ENCODE peak calls at places on chromosome 3, in four cellular contexts. E, N, B and R are unnamed samples.

GRCh38 chr3:12556243-12556722 is 604 bp upstream of the MKRN2 start:
- DNase-seq in E (no peak), N (no peak), B (no peak), R (no peak)

GRCh38 chr3:176147251-176147650 is 1050.0 kb downstream of the TBL1XR1 start:
- DNase-seq in E (no peak), N (no peak), B (no peak), R (no peak)

GRCh38 chr3:190701096-190701532 is 161.4 kb downstream of the GMNC start:
- DNase-seq in E (no peak), N (peak), B (no peak), R (no peak)

GRCh38 chr3:126152931-126153694 is 27.3 kb downstream of the ALDH1L1 start:
- DNase-seq in E (no peak), N (no peak), B (no peak), R (no peak)

GRCh38 chr3:174229916-174230315 is 629.2 kb upstream of the NAALADL2 start:
- DNase-seq in E (no peak), N (no peak), B (no peak), R (no peak)

GRCh38 chr3:56702487-56703315 is 19.6 kb upstream of the TASOR start:
- DNase-seq in E (no peak), N (no peak), B (peak), R (no peak)

GRCh38 chr3:194808709-194809108 is 123.0 kb downstream of the FAM43A start:
- DNase-seq in E (no peak), N (no peak), B (no peak), R (no peak)

GRCh38 chr3:164459526-164460151 is 618.7 kb downstream of the SI start:
- DNase-seq in E (no peak), N (no peak), B (no peak), R (no peak)

GRCh38 chr3:168249539-168250414 is 154.1 kb upstream of the GOLIM4 start:
- DNase-seq in E (no peak), N (no peak), B (peak), R (peak)

GRCh38 chr3:189962466-189962865 is 158.2 kb downstream of the P3H2 start:
- DNase-seq in E (no peak), N (no peak), B (no peak), R (no peak)

GRCh38 chr3:20235796-20236195 is 49.8 kb upstream of the SGO1 start:
- DNase-seq in E (peak), N (no peak), B (no peak), R (no peak)

GRCh38 chr3:43867673-43868072 is 176.9 kb downstream of the ABHD5 start:
- DNase-seq in E (no peak), N (no peak), B (no peak), R (no peak)

GRCh38 chr3:195187609-195188529 is 83.1 kb downstream of the XXYLT1 start:
- DNase-seq in E (no peak), N (no peak), B (no peak), R (no peak)

GRCh38 chr3:23676093-23676492 is 129.7 kb upstream of the UBE2E1 start:
- DNase-seq in E (no peak), N (no peak), B (no peak), R (no peak)

GRCh38 chr3:183906234-183906921 is 21.7 kb upstream of the PARL start:
- DNase-seq in E (no peak), N (no peak), B (no peak), R (no peak)

GRCh38 chr3:30943206-30943605 is 48.7 kb upstream of the GADL1 start:
- DNase-seq in E (no peak), N (no peak), B (no peak), R (no peak)

GRCh38 chr3:129305592-129306091 is 27.0 kb downstream of the HMCES start:
- DNase-seq in E (no peak), N (peak), B (peak), R (no peak)

GRCh38 chr3:98274914-98275313 is 7.4 kb upstream of the OR5H2 start:
- DNase-seq in E (no peak), N (no peak), B (no peak), R (no peak)

GRCh38 chr3:128681277-128681829 is 30.7 kb upstream of the RPN1 start:
- DNase-seq in E (no peak), N (peak), B (no peak), R (no peak)

GRCh38 chr3:147231111-147231510 is 175.2 kb downstream of the ZIC4 start:
- DNase-seq in E (no peak), N (no peak), B (no peak), R (no peak)

DNA sequence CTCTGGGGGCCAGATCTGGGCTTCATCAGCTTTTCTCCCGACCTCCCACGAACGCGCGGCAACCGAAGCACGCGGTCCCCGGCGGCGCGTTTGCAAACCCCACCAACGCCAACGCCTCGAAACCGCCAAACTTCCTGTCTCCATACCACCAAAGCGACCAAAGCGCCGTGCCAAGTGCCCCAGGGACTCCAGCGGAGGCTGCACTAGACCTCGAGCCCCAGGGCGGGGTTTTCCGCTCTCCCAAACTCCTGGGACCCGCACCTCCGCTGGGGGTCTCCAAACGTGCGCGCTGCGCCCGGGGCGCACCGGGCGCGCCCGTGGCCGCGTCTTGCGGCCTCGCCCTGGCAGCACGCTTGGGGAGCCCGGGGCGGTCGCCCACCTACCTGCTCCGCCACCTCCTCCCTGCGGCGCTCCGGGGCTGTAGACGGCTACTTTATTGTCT is 156.0 kb upstream of the FRMD4B start:
- DNase-seq in E (no peak), N (no peak), B (no peak), R (no peak)
- TF ChIP-seq SPI1 in E (no peak), N (no peak), B (no peak), R (no peak)

DNA sequence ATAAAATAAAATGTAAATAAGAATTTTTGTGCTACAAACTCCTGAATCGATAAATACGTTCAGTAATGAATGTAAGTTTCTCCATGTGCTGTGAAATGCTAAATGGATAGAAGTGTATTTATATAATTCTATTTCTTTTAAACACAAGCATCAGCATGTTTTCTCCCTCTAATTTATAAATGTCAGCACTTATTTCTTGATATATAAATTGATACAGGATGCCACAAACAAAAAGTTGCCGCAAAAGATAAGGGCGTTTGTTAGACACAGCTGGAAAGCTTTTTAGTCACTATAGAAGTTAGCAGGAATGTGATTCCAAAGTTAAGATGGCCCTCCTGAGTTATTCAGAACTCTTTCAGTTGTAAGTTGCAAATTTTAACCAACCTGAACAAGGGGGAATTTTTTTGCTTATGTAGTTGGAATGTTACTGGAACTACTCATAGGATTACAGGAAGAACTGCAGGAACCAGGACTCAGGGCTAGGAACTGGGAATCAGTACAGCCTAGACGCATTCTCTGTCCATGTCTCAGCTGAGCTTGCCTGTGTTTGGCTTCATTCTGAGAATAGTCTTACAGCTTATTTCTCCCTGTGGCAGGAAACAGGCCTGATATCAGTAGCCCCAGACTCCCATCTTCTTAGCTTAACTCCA is 166.3 kb downstream of the VGLL4 start:
- DNase-seq in E (no peak), N (no peak), B (no peak), R (no peak)
- TF ChIP-seq SPI1 in E (no peak), N (no peak), B (no peak), R (no peak)

GRCh38 chr3:10410383-10411002 is 89.6 kb upstream of the SEC13 start:
- DNase-seq in E (no peak), N (no peak), B (no peak), R (no peak)
- TF ChIP-seq SPI1 in E (no peak), N (no peak), B (no peak), R (no peak)

DNA sequence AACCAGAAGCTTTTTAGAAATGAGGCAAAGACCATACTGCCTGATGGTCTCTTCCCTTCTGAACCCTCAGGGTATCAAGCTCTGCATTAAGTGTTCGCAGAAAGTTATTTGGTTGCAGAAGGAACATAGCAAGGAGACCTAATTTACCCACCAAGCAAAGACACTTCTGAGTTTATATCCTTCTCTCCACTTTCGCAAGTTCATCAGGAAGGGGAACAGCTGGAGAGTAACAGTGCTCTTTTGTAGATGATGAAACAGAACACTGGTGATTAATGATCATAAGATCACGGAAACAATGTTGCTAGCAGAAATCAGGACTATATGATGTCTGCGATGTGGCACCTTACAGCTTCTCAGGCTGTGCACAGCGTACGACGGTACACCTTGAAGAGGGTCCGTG is 62.1 kb downstream of the NCEH1 start:
- DNase-seq in E (no peak), N (no peak), B (no peak), R (no peak)
- TF ChIP-seq SPI1 in E (no peak), N (no peak), B (no peak), R (no peak)

DNA sequence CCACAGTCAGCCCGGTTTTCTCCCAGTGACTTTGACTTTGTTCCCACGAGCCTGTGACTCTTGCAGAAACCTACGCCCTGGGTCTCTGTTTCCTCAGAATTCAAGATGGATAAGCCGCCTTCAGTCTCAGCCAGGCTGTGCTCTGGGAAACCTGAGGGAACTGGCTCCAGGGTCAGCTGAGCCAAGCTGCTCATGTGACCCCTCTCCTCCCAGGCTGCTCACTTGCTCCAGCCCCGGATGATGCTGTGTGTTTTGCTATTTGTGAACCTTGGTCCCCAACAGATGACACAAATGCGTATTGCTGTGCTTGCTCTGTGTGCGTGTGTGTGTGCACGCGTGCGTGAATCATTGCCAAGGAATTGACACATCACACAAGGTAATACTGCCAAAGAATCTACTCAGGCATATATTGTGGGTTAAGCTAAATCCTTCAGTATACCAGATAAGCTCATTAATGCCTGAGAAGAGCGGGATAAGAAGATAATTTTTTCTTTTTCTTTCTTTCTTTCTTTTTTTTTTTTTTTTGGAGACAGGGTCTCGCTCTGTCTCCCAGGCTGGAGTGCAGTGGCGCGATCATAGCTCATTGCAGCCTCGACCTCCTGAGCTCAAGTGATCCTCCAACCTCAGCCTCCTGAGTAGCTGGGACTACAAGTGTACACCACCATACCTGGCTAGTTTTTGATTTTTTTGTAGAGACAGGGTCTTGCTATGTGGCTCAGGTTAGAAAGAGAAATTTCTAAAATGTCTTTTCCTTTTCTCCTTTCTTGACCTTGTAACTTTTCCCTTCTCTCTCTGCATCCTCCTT is 29.2 kb upstream of the UMPS start:
- DNase-seq in E (no peak), N (no peak), B (no peak), R (no peak)
- TF ChIP-seq SPI1 in E (no peak), N (no peak), B (no peak), R (no peak)